ENCODE peak calls at places on chromosomes 6 and 20, in six cellular contexts. C, N, S, U, M and F are unnamed samples.

GRCh38 chr6:9623228-9623832 is 791.5 kb downstream of the TFAP2A start:
- DNase-seq in C (no peak), N (no peak), S (no peak), U (no peak), M (no peak), F (no peak)

GRCh38 chr6:50952092-50952932 is 133.6 kb downstream of the TFAP2B start:
- DNase-seq in C (no peak), N (no peak), S (no peak), U (no peak), M (no peak), F (no peak)

GRCh38 chr6:158649289-158650143 is at the start of gene SYTL3:
- DNase-seq in C (peak), N (peak), S (no peak), U (no peak), M (peak), F (no peak)

GRCh38 chr6:89301586-89302194 is 13.4 kb downstream of the GABRR2 start:
- DNase-seq in C (no peak), N (no peak), S (no peak), U (no peak), M (no peak), F (no peak)

GRCh38 chr6:132401120-132401940 is at the start of gene MOXD1:
- DNase-seq in C (no peak), N (peak), S (no peak), U (no peak), M (no peak), F (no peak)

GRCh38 chr20:12673352-12673751 is 335.4 kb upstream of the SPTLC3 start:
- DNase-seq in C (no peak), N (no peak), S (no peak), U (no peak), M (no peak), F (no peak)

GRCh38 chr6:118902731-118903130 is 8.8 kb downstream of the ASF1A start:
- DNase-seq in C (no peak), N (no peak), S (no peak), U (no peak), M (no peak), F (no peak)

GRCh38 chr6:127058027-127058426 is 60.4 kb upstream of the RSPO3 start:
- DNase-seq in C (no peak), N (no peak), S (no peak), U (no peak), M (no peak), F (no peak)

GRCh38 chr6:139883776-139884175 is 509.3 kb upstream of the CITED2 start:
- DNase-seq in C (no peak), N (no peak), S (no peak), U (no peak), M (no peak), F (no peak)

GRCh38 chr20:53621482-53622246 is 28.0 kb upstream of the ZNF217 start:
- DNase-seq in C (no peak), N (peak), S (no peak), U (peak), M (peak), F (no peak)